ENCODE peak calls at places on chromosomes 11 and 22, in six cellular contexts. D, K, A, Y, I and T are unnamed samples.

GRCh38 chr11:30960387-30960992 is 374.3 kb upstream of the MPPED2 start:
- DNase-seq in D (no peak), Y (no peak), K (peak), A (no peak), I (no peak), T (no peak)

GRCh38 chr11:133115099-133115498 is 417.2 kb downstream of the OPCML start:
- DNase-seq in Y (peak), A (no peak), K (no peak), D (peak), I (no peak), T (no peak)

GRCh38 chr11:121524233-121524631 is 71.5 kb upstream of the SORL1-AS1 start:
- DNase-seq in A (no peak), K (no peak), D (no peak), I (no peak), Y (no peak), T (no peak)

GRCh38 chr22:39515266-39516050 is 4.9 kb upstream of the ATF4 start:
- DNase-seq in Y (no peak), D (no peak), I (no peak), K (no peak), A (no peak), T (peak)

GRCh38 chr22:32325416-32325801 is 32.3 kb upstream of the RFPL3 start:
- DNase-seq in K (peak), Y (no peak), I (no peak), D (no peak), A (no peak), T (peak)

GRCh38 chr11:108654994-108655631 is 9.8 kb upstream of the DDX10 start:
- DNase-seq in Y (peak), A (no peak), D (no peak), I (no peak), K (peak), T (no peak)

GRCh38 chr11:88175004-88175706 is at the start of gene RAB38:
- DNase-seq in A (peak), Y (peak), D (peak), K (peak), I (peak), T (peak)

GRCh38 chr11:112013501-112014164 is 11.6 kb upstream of the DLAT start:
- DNase-seq in I (no peak), K (no peak), A (no peak), Y (no peak), D (no peak), T (no peak)

GRCh38 chr11:119155733-119156492 is 7.1 kb downstream of the ABCG4 start:
- DNase-seq in K (peak), D (no peak), A (no peak), I (no peak), Y (no peak), T (no peak)

GRCh38 chr22:19903513-19903912 is 38.1 kb upstream of the COMT start:
- DNase-seq in D (no peak), A (no peak), I (no peak), K (no peak), Y (no peak), T (no peak)

GRCh38 chr11:77042111-77042726 is 8.0 kb downstream of the B3GNT6 start:
- DNase-seq in D (no peak), A (no peak), I (peak), K (no peak), Y (no peak), T (no peak)

GRCh38 chr22:22103078-22103593 is 120.5 kb upstream of the TOP3B start:
- DNase-seq in K (peak), I (no peak), A (no peak), D (no peak), Y (no peak), T (no peak)

GRCh38 chr11:77966338-77966737 is 28.1 kb downstream of the INTS4 start:
- DNase-seq in D (no peak), A (no peak), I (no peak), Y (no peak), K (no peak), T (no peak)

GRCh38 chr22:26447594-26448329 is 18.7 kb downstream of the ASPHD2 start:
- DNase-seq in D (no peak), Y (no peak), I (no peak), K (no peak), A (no peak), T (no peak)

GRCh38 chr11:19421134-19421533 is 180.4 kb upstream of the E2F8 start:
- DNase-seq in I (no peak), A (no peak), D (no peak), K (no peak), Y (no peak), T (no peak)

GRCh38 chr11:16788141-16789060 is 50.0 kb downstream of the C11orf58 start:
- DNase-seq in Y (peak), I (peak), K (peak), D (peak), A (peak), T (peak)

GRCh38 chr11:65390099-65390941 is 3.9 kb downstream of the FRMD8 start:
- DNase-seq in Y (no peak), A (no peak), K (no peak), D (no peak), I (peak), T (peak)

GRCh38 chr11:112302226-112302868 is 41.7 kb upstream of the PLET1 start:
- DNase-seq in K (no peak), Y (no peak), A (no peak), D (no peak), I (no peak), T (no peak)

GRCh38 chr11:38323961-38324761 is 1726.1 kb upstream of the RAG2 start:
- DNase-seq in K (no peak), I (no peak), A (no peak), Y (no peak), D (no peak), T (no peak)

GRCh38 chr11:2532704-2533641 is 88.2 kb downstream of the KCNQ1 start:
- DNase-seq in A (peak), Y (peak), I (peak), K (peak), D (peak), T (peak)

GRCh38 chr11:105862736-105863367 is 159.2 kb downstream of the MSANTD4 start:
- DNase-seq in I (no peak), K (peak), Y (no peak), A (no peak), D (no peak), T (no peak)

GRCh38 chr22:36102995-36103394 is 57.6 kb downstream of the APOL3 start:
- DNase-seq in Y (no peak), A (no peak), K (no peak), I (no peak), D (no peak), T (no peak)

GRCh38 chr11:16703795-16704194 is 34.7 kb upstream of the C11orf58 start:
- DNase-seq in Y (no peak), D (no peak), K (no peak), A (no peak), I (no peak), T (no peak)

GRCh38 chr22:40951795-40952602 is 821 bp downstream of the RBX1 start:
- DNase-seq in K (peak), A (no peak), I (no peak), Y (no peak), D (no peak), T (no peak)

GRCh38 chr11:120183701-120184141 is 27.1 kb upstream of the OAF start:
- DNase-seq in D (no peak), Y (no peak), K (no peak), A (no peak), I (peak), T (no peak)

GRCh38 chr11:59754859-59755700 is at the start of gene STX3:
- DNase-seq in A (peak), D (peak), I (peak), Y (peak), K (peak), T (peak)

GRCh38 chr11:29781268-29781667 is 235.6 kb downstream of the KCNA4 start:
- DNase-seq in D (peak), K (no peak), Y (peak), I (no peak), A (no peak), T (no peak)

GRCh38 chr11:129787518-129787917 is 28.1 kb upstream of the TMEM45B start:
- DNase-seq in A (no peak), D (no peak), I (no peak), Y (no peak), K (no peak), T (no peak)

GRCh38 chr22:27800250-27801131 is 1.1 kb downstream of the MN1 start:
- DNase-seq in D (peak), I (no peak), K (no peak), A (peak), Y (no peak), T (peak)

GRCh38 chr22:46754110-46754799 is 8.2 kb upstream of the TBC1D22A start:
- DNase-seq in A (peak), K (no peak), Y (peak), I (peak), D (peak), T (peak)

GRCh38 chr11:126334665-126335462 is 20.6 kb upstream of the ST3GAL4 start:
- DNase-seq in Y (no peak), D (no peak), K (no peak), I (no peak), A (no peak), T (peak)

GRCh38 chr11:61516191-61516590 is 7.6 kb downstream of the LRRC10B start:
- DNase-seq in D (no peak), Y (no peak), K (peak), I (no peak), A (no peak), T (no peak)

GRCh38 chr11:61515686-61516085 is 7.1 kb downstream of the LRRC10B start:
- DNase-seq in K (peak), D (no peak), A (no peak), I (no peak), Y (no peak), T (no peak)

GRCh38 chr11:61514050-61514917 is 5.7 kb downstream of the LRRC10B start:
- DNase-seq in I (no peak), D (no peak), Y (no peak), K (peak), A (no peak), T (no peak)

GRCh38 chr11:61518032-61518795 is 9.7 kb downstream of the LRRC10B start:
- DNase-seq in A (no peak), D (no peak), K (no peak), I (no peak), Y (no peak), T (no peak)

GRCh38 chr11:61516675-61517516 is 8.3 kb downstream of the LRRC10B start:
- DNase-seq in A (peak), Y (no peak), K (peak), D (no peak), I (no peak), T (no peak)
- H3K4me3 ChIP-seq in A (no peak), Y (no peak), K (peak), D (no peak), I (no peak), T (peak)

GRCh38 chr11:102831709-102832492 is 11.5 kb downstream of the MMP3 start:
- DNase-seq in D (no peak), Y (no peak), K (peak), A (no peak), I (no peak), T (no peak)
- H3K27ac ChIP-seq in D (no peak), Y (no peak), K (no peak), A (no peak), I (peak), T (peak)

GRCh38 chr22:44068422-44069191 is 44.5 kb downstream of the PARVB start:
- DNase-seq in A (no peak), K (no peak), Y (peak), I (no peak), D (peak), T (no peak)
- H3K4me3 ChIP-seq in A (no peak), K (no peak), Y (no peak), I (no peak), D (peak), T (no peak)

GRCh38 chr11:10454506-10454901 is 560 bp upstream of the AMPD3 start:
- DNase-seq in D (no peak), K (no peak), Y (no peak), A (no peak), I (no peak), T (no peak)

GRCh38 chr11:10457901-10458300 is 2.8 kb downstream of the AMPD3 start:
- DNase-seq in K (no peak), Y (no peak), D (no peak), I (no peak), A (no peak), T (no peak)

GRCh38 chr11:10456519-10456918 is 1.5 kb downstream of the AMPD3 start:
- DNase-seq in Y (no peak), A (no peak), D (no peak), I (no peak), K (no peak), T (no peak)

GRCh38 chr11:10454902-10455631 is at the start of gene AMPD3:
- DNase-seq in I (peak), K (peak), D (no peak), A (peak), Y (no peak), T (no peak)

GRCh38 chr11:10455637-10456487 is 798 bp downstream of the AMPD3 start:
- DNase-seq in Y (peak), A (peak), D (no peak), I (peak), K (peak), T (no peak)
- H3K27ac ChIP-seq in Y (no peak), A (peak), D (no peak), I (peak), K (peak), T (peak)

DNA sequence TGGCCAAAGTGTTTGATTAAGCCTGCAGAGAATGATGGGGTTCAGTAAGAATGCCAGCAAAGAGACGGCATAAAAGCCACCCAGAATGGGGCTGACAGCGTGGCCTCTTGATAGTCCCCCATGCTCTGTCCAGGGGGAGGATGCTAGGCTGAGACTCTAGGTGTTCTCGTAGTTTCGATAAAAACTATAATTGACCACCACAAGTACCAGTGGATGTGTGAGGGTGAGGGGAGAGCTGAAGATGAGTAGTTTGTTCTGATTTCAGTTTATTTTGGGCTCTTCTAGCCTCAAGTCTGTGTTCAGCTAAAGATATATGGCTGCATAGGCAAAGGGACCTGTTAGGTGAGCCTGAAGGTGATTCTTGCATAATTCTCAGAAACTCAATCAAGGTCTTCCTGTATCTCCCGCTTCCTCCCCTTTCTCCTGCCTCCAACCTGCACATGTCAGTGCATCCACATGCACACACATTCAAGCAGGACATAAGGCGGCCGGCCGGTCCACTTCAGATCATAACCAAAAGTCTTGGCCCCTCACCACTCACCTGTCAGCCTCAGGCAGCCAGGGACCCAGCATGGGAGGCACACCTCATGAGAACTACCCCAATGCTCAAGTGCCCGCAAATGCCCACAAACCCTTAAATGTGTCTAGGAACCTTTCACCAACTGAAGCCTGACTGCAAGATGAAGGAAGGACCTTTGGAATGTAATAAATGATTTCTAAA is 31.2 kb downstream of the FLI1 start:
- DNase-seq in D (no peak), K (no peak), A (no peak), Y (no peak), I (no peak), T (no peak)
- H3K4me3 ChIP-seq in D (no peak), K (no peak), A (no peak), Y (no peak), I (no peak), T (no peak)

DNA sequence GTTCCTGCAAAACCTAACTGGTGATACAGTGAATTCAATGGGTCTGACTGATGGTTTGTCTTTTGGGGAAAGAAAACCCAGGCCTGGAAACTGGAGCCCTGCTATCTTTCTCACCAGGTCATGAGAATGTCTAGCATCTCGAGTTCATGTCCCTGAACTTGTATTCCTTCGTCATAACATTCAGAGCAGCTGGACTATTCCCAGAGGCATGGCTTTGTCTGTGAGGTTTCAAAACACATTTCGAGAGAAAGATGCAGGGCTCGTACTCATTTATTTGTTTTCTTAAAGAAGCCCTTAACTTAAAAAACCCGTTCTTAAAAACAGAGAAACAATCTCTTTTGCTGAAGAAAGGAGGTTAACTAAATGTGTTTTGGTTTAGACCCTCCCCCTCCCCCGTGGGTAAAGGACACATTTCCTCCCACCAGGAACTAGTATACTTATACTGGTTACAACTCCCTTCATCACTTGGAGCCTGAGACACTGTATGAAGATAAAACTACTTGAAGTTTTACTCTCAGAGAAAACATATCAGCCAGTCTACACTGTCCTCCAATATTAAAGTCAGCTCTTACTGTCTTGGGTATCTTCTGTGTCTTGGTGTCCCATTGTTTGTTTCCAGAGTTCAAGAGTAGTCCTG is 43.2 kb downstream of the ME3 start:
- DNase-seq in K (no peak), I (no peak), D (no peak), Y (peak), A (no peak), T (no peak)
- H3K27ac ChIP-seq in K (no peak), I (peak), D (peak), Y (peak), A (peak), T (peak)

GRCh38 chr11:6526411-6527135 is 29.5 kb downstream of the DNHD1 start:
- DNase-seq in K (no peak), D (no peak), I (no peak), Y (no peak), A (no peak), T (no peak)
- H3K4me3 ChIP-seq in K (no peak), D (no peak), I (no peak), Y (no peak), A (no peak), T (no peak)

GRCh38 chr11:96219981-96220623 is 122.9 kb downstream of the MAML2 start:
- DNase-seq in I (no peak), A (no peak), Y (peak), K (peak), D (no peak), T (no peak)

GRCh38 chr11:96222102-96222501 is 120.9 kb downstream of the MAML2 start:
- DNase-seq in D (no peak), I (no peak), Y (no peak), A (no peak), K (no peak), T (no peak)

GRCh38 chr11:96218013-96218412 is 125.0 kb downstream of the MAML2 start:
- DNase-seq in A (no peak), Y (no peak), K (no peak), D (no peak), I (no peak), T (no peak)

GRCh38 chr11:96218901-96219300 is 124.1 kb downstream of the MAML2 start:
- DNase-seq in A (no peak), K (no peak), Y (no peak), I (no peak), D (no peak), T (no peak)

GRCh38 chr11:96221244-96222070 is 121.5 kb downstream of the MAML2 start:
- DNase-seq in D (no peak), A (no peak), K (no peak), Y (no peak), I (no peak), T (no peak)
- H3K27ac ChIP-seq in D (peak), A (no peak), K (no peak), Y (no peak), I (no peak), T (no peak)